ENCODE peak calls at places on chromosomes 7 and 10, in six cellular contexts. U, V, R, A, Z and I are unnamed samples. For H3K9me2, the result is how much of the 10 kb centered on the place peaks cover.

GRCh38 chr7:64045301-64046040 is at the start of gene ZNF727:
- DNase-seq in U (no peak), V (no peak), R (no peak), A (no peak), Z (peak), I (no peak)

GRCh38 chr10:61628199-61628874 is 34.4 kb upstream of the CABCOCO1 start:
- DNase-seq in U (no peak), V (peak), R (peak), A (no peak), Z (no peak), I (peak)

GRCh38 chr7:151059362-151060112 is at the start of gene SLC4A2:
- DNase-seq in U (no peak), V (no peak), R (peak), A (peak), Z (peak), I (peak)

GRCh38 chr10:47121336-47121735 is 178.7 kb upstream of the GDF10 start:
- DNase-seq in U (no peak), V (no peak), R (no peak), A (no peak), Z (no peak), I (no peak)

GRCh38 chr7:151439855-151440798 is at the start of gene CRYGN:
- DNase-seq in U (no peak), V (no peak), R (no peak), A (peak), Z (no peak), I (peak)

GRCh38 chr10:5563991-5564536 is 39.3 kb downstream of the CALML3 start:
- DNase-seq in U (no peak), V (no peak), R (peak), A (no peak), Z (no peak), I (peak)

GRCh38 chr10:61399386-61399785 is 53.8 kb downstream of the TMEM26 start:
- DNase-seq in U (no peak), V (no peak), R (peak), A (no peak), Z (no peak), I (peak)

GRCh38 chr7:133869556-133869955 is 257.6 kb upstream of the LRGUK start:
- DNase-seq in U (no peak), V (no peak), R (no peak), A (no peak), Z (no peak), I (no peak)

GRCh38 chr7:91239171-91239604 is 25.0 kb upstream of the FZD1 start:
- DNase-seq in U (no peak), V (no peak), R (peak), A (no peak), Z (no peak), I (peak)

GRCh38 chr10:31204090-31204489 is 114.9 kb upstream of the ZEB1 start:
- DNase-seq in U (no peak), V (no peak), R (no peak), A (no peak), Z (no peak), I (no peak)

GRCh38 chr7:31710171-31710570 is 23.2 kb downstream of the PPP1R17 start:
- DNase-seq in U (no peak), V (peak), R (no peak), A (no peak), Z (no peak), I (no peak)

GRCh38 chr7:953547-954327 is 743 bp downstream of the ADAP1 start:
- DNase-seq in U (no peak), V (peak), R (peak), A (peak), Z (no peak), I (peak)
- TF ChIP-seq EZH2 in U (no peak), V (no peak), R (no peak), A (no peak), Z (no peak), I (peak)

GRCh38 chr7:54712777-54713176 is 46.2 kb downstream of the SEC61G start:
- DNase-seq in U (no peak), V (no peak), R (no peak), A (no peak), Z (no peak), I (no peak)
- H3K9me2 ChIP-seq in U (under half), V (under half), R (under half), A (under half), Z (under half), I (under half)

GRCh38 chr10:99520040-99520803 is 12.5 kb upstream of the NKX2-3 start:
- DNase-seq in U (no peak), V (no peak), R (no peak), A (peak), Z (no peak), I (no peak)

GRCh38 chr10:99519690-99520039 is 13.1 kb upstream of the NKX2-3 start:
- DNase-seq in U (no peak), V (no peak), R (no peak), A (no peak), Z (no peak), I (no peak)

GRCh38 chr10:99522078-99522479 is 10.7 kb upstream of the NKX2-3 start:
- DNase-seq in U (no peak), V (no peak), R (no peak), A (no peak), Z (no peak), I (no peak)

GRCh38 chr10:99521474-99522077 is 11.2 kb upstream of the NKX2-3 start:
- DNase-seq in U (no peak), V (no peak), R (no peak), A (no peak), Z (no peak), I (no peak)

DNA sequence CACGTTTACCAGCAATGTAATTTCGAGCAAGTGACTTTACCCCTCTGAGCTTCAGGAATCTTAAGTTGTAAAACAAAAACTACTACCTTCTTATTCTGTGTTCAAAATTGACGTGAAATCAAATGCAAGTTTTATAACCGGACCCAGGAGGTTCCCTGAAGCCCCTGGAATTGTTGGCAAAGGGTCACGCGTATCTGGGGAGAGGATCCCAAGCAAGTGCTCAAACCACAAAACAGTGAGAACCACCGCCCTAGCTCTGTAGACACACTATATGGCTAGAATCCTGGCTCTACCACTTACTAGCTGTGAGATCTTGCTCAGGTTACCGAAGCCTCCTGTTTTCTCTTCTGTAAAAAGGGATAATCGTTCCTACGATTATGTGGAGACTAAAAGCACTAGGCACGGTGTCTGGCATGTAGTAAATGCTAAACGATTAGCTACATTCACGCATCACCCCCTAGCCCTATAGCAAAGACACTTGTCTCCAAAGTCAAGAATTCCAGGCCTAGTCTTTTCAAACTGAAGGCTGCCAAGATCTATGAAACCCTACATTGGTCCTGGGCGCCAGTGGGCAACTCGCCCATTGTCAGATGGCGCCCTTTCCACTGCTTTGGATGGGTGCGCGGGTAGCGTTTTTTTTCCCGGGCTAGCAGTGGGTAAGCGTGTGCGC is 11.8 kb upstream of the NKX2-3 start:
- DNase-seq in U (no peak), V (no peak), R (no peak), A (no peak), Z (no peak), I (no peak)
- TF ChIP-seq EZH2 in U (no peak), V (no peak), R (no peak), A (no peak), Z (no peak), I (peak)

DNA sequence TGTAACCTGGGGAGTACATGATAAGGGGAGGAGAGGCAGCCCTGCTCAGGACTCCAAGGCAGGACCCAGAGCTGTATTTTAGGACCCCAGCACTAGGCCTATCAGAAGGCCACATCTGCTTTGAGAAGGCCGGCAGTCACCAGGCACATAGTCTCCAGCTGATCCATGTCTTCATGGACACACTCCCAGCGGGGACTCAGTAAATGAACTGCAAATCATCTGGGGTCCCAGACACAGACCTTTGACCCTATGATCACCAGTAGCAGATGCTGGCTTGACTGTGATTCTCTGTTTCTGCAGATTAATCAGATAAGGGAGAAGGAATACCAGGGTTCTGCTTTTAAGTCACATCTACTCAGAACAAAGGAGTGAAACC is 341.4 kb upstream of the PODXL start:
- DNase-seq in U (no peak), V (no peak), R (no peak), A (no peak), Z (no peak), I (no peak)
- H3K9me2 ChIP-seq in U (under half), V (under half), R (under half), A (under half), Z (under half), I (under half)

GRCh38 chr10:23174974-23175512 is 17.1 kb upstream of the PTF1A start:
- DNase-seq in U (no peak), V (no peak), R (no peak), A (no peak), Z (no peak), I (no peak)
- TF ChIP-seq EZH2 in U (no peak), V (no peak), R (no peak), A (no peak), Z (no peak), I (no peak)

DNA sequence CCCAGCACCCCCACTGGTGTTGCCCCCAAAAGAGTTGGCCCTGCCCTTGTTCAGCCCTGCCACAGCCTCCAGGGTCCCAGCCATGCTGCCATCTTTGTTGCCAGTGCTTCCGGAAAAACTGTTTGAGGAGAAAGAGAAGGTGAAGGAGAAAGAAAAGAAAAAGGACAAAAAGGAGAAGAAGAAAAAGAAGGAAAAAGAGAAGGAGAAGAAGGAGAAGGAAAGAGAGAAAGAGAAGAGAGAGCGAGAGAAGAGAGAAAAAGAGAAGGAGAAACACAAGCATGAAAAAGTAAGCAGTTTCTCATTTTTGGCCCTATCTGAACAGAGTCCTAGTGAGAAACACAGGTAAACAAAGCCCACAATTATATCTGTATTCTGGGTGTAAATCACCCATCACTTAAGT is 89.0 kb upstream of the GATA3 start:
- DNase-seq in U (no peak), V (no peak), R (no peak), A (no peak), Z (no peak), I (no peak)
- H3K9me2 ChIP-seq in U (under half), V (under half), R (under half), A (under half), Z (under half), I (under half)

GRCh38 chr7:149761307-149761706 is 12.1 kb downstream of the ZNF467 start:
- DNase-seq in U (no peak), V (no peak), R (no peak), A (no peak), Z (no peak), I (no peak)

GRCh38 chr7:149762610-149763009 is 10.8 kb downstream of the ZNF467 start:
- DNase-seq in U (no peak), V (no peak), R (no peak), A (no peak), Z (no peak), I (no peak)

GRCh38 chr7:149764481-149765398 is 8.6 kb downstream of the ZNF467 start:
- DNase-seq in U (no peak), V (no peak), R (no peak), A (peak), Z (no peak), I (no peak)

GRCh38 chr7:149765399-149766121 is 7.8 kb downstream of the ZNF467 start:
- DNase-seq in U (no peak), V (no peak), R (no peak), A (no peak), Z (no peak), I (no peak)

GRCh38 chr7:149763563-149764240 is 9.7 kb downstream of the ZNF467 start:
- DNase-seq in U (no peak), V (no peak), R (no peak), A (no peak), Z (no peak), I (no peak)
- TF ChIP-seq EZH2 in U (no peak), V (no peak), R (no peak), A (no peak), Z (no peak), I (no peak)

DNA sequence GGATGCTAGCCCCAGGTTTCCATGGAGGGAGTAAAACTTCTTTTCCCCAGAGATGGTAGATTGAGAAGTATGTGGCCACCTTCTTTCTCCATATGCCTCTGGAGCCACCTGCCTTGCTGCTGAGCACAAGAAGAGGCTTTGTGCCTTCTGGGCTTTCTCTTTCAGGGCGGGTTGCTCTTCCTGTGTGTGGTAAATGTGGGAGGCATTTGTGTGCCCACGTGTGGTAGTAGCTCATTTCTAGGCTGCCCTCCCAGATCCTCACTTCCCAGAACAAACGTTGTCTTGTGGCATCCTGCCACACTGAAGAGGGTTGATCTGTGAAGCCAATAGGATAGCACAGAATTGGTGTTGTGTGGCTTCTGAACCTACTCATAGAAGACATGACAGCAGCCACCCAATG is 342.0 kb upstream of the PODXL start:
- DNase-seq in U (no peak), V (no peak), R (peak), A (no peak), Z (no peak), I (peak)
- H3K9me2 ChIP-seq in U (under half), V (under half), R (under half), A (under half), Z (under half), I (under half)